ENCODE peak calls at places on chromosomes 4 and X, in five cellular contexts. I is astrocyte of the spinal cord, J is IMR-90, S is psoas muscle, P is OCI-LY7. R is an unnamed sample.
A peak's percentile ranks its signal among the peaks of the same experiment; 100 is the strongest.

GRCh38 chrX:103565752-103566151 is 19.6 kb upstream of the TCEAL4 start:
- DNase-seq in I (peak; percentile 55), J (peak; percentile 52), S (no peak), P (no peak), R (peak; percentile 74)

GRCh38 chrX:148928803-148929202 is 428.4 kb downstream of the AFF2 start:
- DNase-seq in J (peak; percentile 1), P (no peak), I (peak; percentile 36), S (no peak), R (peak; percentile 33)

GRCh38 chrX:2935364-2935748 is 6.2 kb upstream of the ARSD start:
- DNase-seq in I (no peak), P (no peak), S (no peak), J (no peak), R (peak; percentile 45)

GRCh38 chr4:10023806-10024205 is 2.5 kb upstream of the SLC2A9 start:
- DNase-seq in I (no peak), P (no peak), S (no peak), J (peak; percentile 51), R (peak; percentile 32)

GRCh38 chrX:38770152-38770551 is 31.1 kb upstream of the MID1IP1 start:
- DNase-seq in I (no peak), J (no peak), P (no peak), S (no peak), R (no peak)

GRCh38 chrX:140971385-140971784 is 31.0 kb upstream of the SPANXB1 start:
- DNase-seq in P (no peak), S (no peak), J (no peak), I (no peak), R (no peak)

GRCh38 chr4:65668201-65669007 is 1.9 kb downstream of the EPHA5 start:
- DNase-seq in S (peak; percentile 33), J (no peak), P (no peak), I (peak; percentile 47), R (peak; percentile 34)

GRCh38 chr4:76212301-76212700 is 1.3 kb downstream of the SCARB2 start:
- DNase-seq in I (no peak), J (no peak), S (no peak), P (no peak), R (no peak)

GRCh38 chr4:150236626-150237025 is 158.4 kb downstream of the DCLK2 start:
- DNase-seq in J (peak; percentile 66), P (no peak), S (no peak), I (peak; percentile 72), R (no peak)

GRCh38 chr4:167774646-167775045 is 317.7 kb upstream of the ANXA10 start:
- DNase-seq in J (no peak), I (no peak), S (no peak), P (no peak), R (no peak)

GRCh38 chr4:80492761-80493160 is 157.2 kb downstream of the CFAP299 start:
- DNase-seq in S (no peak), J (no peak), P (peak; percentile 27), I (no peak), R (no peak)

GRCh38 chrX:150355898-150356297 is 7.2 kb upstream of the MAMLD1 start:
- DNase-seq in S (no peak), I (no peak), J (no peak), P (no peak), R (no peak)

GRCh38 chr4:46946914-46947313 is 37.9 kb upstream of the COX7B2 start:
- DNase-seq in J (peak; percentile 29), I (peak; percentile 11), P (no peak), S (no peak), R (peak; percentile 66)

GRCh38 chrX:66638591-66639500 is at the start of gene EDA2R:
- DNase-seq in J (peak; percentile 87), S (no peak), I (peak; percentile 89), P (peak; percentile 81), R (peak; percentile 88)

GRCh38 chr4:116395408-116395807 is 690.0 kb downstream of the TRAM1L1 start:
- DNase-seq in J (no peak), P (no peak), I (no peak), S (no peak), R (no peak)

GRCh38 chrX:47143894-47144625 is 442 bp downstream of the NDUFB11 start:
- DNase-seq in I (peak; percentile 3), S (peak; percentile 76), J (peak; percentile 16), P (no peak), R (peak; percentile 31)

GRCh38 chrX:54825716-54826428 is 18.3 kb downstream of the MAGED2 start:
- DNase-seq in P (peak; percentile 12), I (no peak), S (no peak), J (peak; percentile 7), R (no peak)

DNA sequence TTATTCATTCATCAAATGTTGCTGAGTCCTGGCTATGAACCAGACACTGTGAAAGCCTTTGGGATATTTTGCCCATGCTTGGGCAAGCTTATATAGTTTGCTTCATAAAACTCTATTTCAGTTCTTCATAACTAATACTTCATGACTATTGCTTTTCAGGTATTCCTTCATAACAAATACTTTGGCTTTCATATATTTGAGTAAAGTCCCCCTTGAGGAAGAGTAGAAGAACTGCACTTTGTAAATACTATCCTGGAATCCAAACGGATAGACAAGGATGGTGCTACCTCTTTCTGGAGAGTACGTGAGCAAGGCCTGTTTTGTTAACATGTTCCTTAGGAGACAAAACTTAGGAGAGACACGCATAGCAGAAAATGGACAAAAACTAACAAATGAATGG is 1.7 kb upstream of the AFP start:
- DNase-seq in P (peak; percentile 20), S (no peak), I (no peak), J (peak; percentile 7), R (peak; percentile 18)
- TF ChIP-seq CTCF in P (peak; percentile 79), S (no peak), I (peak; percentile 58), J (peak; percentile 44), R (peak; percentile 52)

GRCh38 chr4:188452097-188452496 is 312.9 kb downstream of the TRIML1 start:
- DNase-seq in I (no peak), S (no peak), P (no peak), J (no peak), R (no peak)
- H3K4me3 ChIP-seq in I (no peak overlapping the region), S (no peak overlapping the region), P (no peak overlapping the region), J (no peak overlapping the region), R (no peak overlapping the region)

GRCh38 chr4:7156273-7157139 is 35.8 kb upstream of the SORCS2 start:
- DNase-seq in J (peak; percentile 25), S (peak; percentile 62), I (no peak), P (no peak), R (peak; percentile 50)
- TF ChIP-seq CTCF in J (peak; percentile 53), S (peak; percentile 45), I (peak; percentile 79), P (peak; percentile 43), R (peak; percentile 76)

GRCh38 chr4:74110670-74111069 is 11.7 kb upstream of the CXCL2 start:
- DNase-seq in S (no peak), J (no peak), P (no peak), I (no peak), R (no peak)
- H3K4me3 ChIP-seq in S (no peak overlapping the region), J (no peak overlapping the region), P (no peak overlapping the region), I (no peak overlapping the region), R (no peak overlapping the region)

GRCh38 chr4:6684656-6685055 is 9.0 kb upstream of the S100P start:
- DNase-seq in J (no peak), I (no peak), P (no peak), S (no peak), R (no peak)

GRCh38 chr4:6680372-6681034 is 13.2 kb upstream of the S100P start:
- DNase-seq in S (no peak), J (no peak), I (no peak), P (no peak), R (no peak)

GRCh38 chr4:6676722-6677558 is 16.7 kb upstream of the S100P start:
- DNase-seq in S (no peak), J (no peak), I (no peak), P (no peak), R (no peak)

GRCh38 chr4:6682862-6683590 is 10.7 kb upstream of the S100P start:
- DNase-seq in J (no peak), P (no peak), I (no peak), S (no peak), R (no peak)

GRCh38 chr4:6681191-6681590 is 12.5 kb upstream of the S100P start:
- DNase-seq in P (no peak), S (no peak), I (no peak), J (no peak), R (no peak)
- TF ChIP-seq CTCF in P (no peak), S (peak; percentile 20), I (no peak), J (no peak), R (no peak)

GRCh38 chrX:1493877-1494510 is 41.3 kb upstream of the ASMTL start:
- DNase-seq in I (no peak), S (no peak), J (no peak), P (peak; percentile 88), R (no peak)
- H3K4me3 ChIP-seq in I (no peak overlapping the region), S (peak overlapping the region; percentile 42), J (no peak overlapping the region), P (peak overlapping the region; percentile 73), R (no peak overlapping the region)

GRCh38 chrX:119218198-119218597 is 17.9 kb upstream of the PGRMC1 start:
- DNase-seq in J (peak; percentile 15), S (no peak), I (no peak), P (peak; percentile 2), R (peak; percentile 33)
- TF ChIP-seq CTCF in J (peak; percentile 50), S (peak; percentile 31), I (peak; percentile 46), P (peak; percentile 72), R (peak; percentile 43)

DNA sequence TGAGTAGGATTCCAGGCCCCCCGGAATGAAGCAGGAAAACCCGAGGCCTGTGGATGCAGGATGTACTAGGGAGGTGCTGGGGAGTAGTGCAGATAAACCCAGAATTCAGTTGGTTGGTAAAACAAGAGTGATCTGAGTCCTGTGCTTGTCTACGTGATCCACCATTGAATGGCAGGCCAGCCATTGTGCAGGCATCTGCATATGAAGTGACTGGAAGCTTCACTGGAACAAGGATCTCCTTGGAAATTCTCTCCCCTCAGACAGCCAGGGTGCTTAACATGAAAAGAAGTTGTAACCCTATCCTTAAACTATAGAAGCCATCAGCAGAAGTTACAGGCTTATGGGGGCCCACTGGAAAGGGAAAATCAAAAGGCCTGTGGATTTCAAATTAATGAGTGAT is 656 bp upstream of the GSPT2 start:
- DNase-seq in P (no peak), I (no peak), S (no peak), J (no peak), R (no peak)
- H3K4me3 ChIP-seq in P (peak overlapping the region; percentile 88), I (no peak overlapping the region), S (peak overlapping the region; percentile 70), J (no peak overlapping the region), R (peak overlapping the region; percentile 74)

GRCh38 chr4:21184788-21185187 is 484.5 kb downstream of the PACRGL start:
- DNase-seq in J (no peak), I (no peak), S (no peak), P (no peak), R (no peak)
- TF ChIP-seq CTCF in J (no peak), I (no peak), S (no peak), P (no peak), R (no peak)